ENCODE peak calls at places on chromosomes 6 and 20, in nine cellular contexts. L is transverse colon, Z is K562, D is HepG2, W is IMR-90, B is heart left ventricle, O is esophagus squamous epithelium, C is prostate gland, S is ovary. Q is an unnamed sample.
A peak's percentile ranks its signal among the peaks of the same experiment; 100 is the strongest.

GRCh38 chr6:113018351-113019151 is 671.4 kb downstream of the RFPL4B start:
- DNase-seq in B (peak; percentile 30), C (peak; percentile 44), O (no peak), Z (no peak), S (no peak), W (peak; percentile 74), D (no peak), L (peak; percentile 27), Q (peak; percentile 6)

GRCh38 chr6:90144396-90144795 is 152.2 kb downstream of the BACH2 start:
- DNase-seq in D (no peak), L (no peak), Z (no peak), C (no peak), S (no peak), B (no peak), O (no peak), W (no peak), Q (no peak)

GRCh38 chr6:80531676-80532619 is 425.5 kb downstream of the BCKDHB start:
- DNase-seq in S (no peak), D (no peak), O (no peak), W (peak; percentile 31), L (no peak), Z (no peak), C (no peak), B (no peak), Q (no peak)

GRCh38 chr20:33773412-33774089 is 37.6 kb upstream of the CHMP4B start:
- DNase-seq in S (no peak), D (no peak), Z (no peak), O (no peak), W (no peak), L (no peak), B (no peak), C (no peak), Q (no peak)

GRCh38 chr6:33008944-33009861 is at the start of gene HLA-DOA:
- DNase-seq in C (no peak), S (no peak), O (no peak), D (no peak), W (peak; percentile 5), L (no peak), Z (peak; percentile 31), B (no peak), Q (no peak)

GRCh38 chr6:105745464-105746129 is 340.5 kb upstream of the PRDM1 start:
- DNase-seq in L (no peak), W (no peak), B (no peak), O (no peak), D (no peak), S (no peak), Z (no peak), C (no peak), Q (no peak)

GRCh38 chr6:167141667-167142432 is 15.9 kb downstream of the GPR31 start:
- DNase-seq in B (peak; percentile 59), O (no peak), L (peak; percentile 71), S (peak; percentile 74), W (no peak), D (peak; percentile 58), C (peak; percentile 15), Z (peak; percentile 39), Q (peak; percentile 72)

GRCh38 chr6:119463081-119463626 is 113.6 kb upstream of the MAN1A1 start:
- DNase-seq in L (no peak), B (no peak), C (no peak), Z (no peak), W (no peak), D (no peak), O (no peak), S (no peak), Q (no peak)

GRCh38 chr6:158908596-158908995 is 89.4 kb upstream of the EZR start:
- DNase-seq in O (no peak), D (no peak), C (no peak), B (no peak), Z (no peak), L (no peak), W (no peak), S (no peak), Q (no peak)

GRCh38 chr6:158912591-158912990 is 87.4 kb downstream of the RSPH3 start:
- DNase-seq in Z (no peak), W (no peak), C (no peak), S (no peak), O (no peak), L (no peak), B (no peak), D (no peak), Q (no peak)

GRCh38 chr6:158909938-158910337 is 90.1 kb downstream of the RSPH3 start:
- DNase-seq in D (no peak), B (no peak), O (no peak), C (no peak), S (no peak), L (no peak), Z (no peak), W (no peak), Q (no peak)

GRCh38 chr6:158910484-158911075 is 89.4 kb downstream of the RSPH3 start:
- DNase-seq in B (no peak), W (no peak), C (peak; percentile 79), Z (no peak), S (no peak), O (no peak), D (no peak), L (no peak), Q (peak; percentile 51)

DNA sequence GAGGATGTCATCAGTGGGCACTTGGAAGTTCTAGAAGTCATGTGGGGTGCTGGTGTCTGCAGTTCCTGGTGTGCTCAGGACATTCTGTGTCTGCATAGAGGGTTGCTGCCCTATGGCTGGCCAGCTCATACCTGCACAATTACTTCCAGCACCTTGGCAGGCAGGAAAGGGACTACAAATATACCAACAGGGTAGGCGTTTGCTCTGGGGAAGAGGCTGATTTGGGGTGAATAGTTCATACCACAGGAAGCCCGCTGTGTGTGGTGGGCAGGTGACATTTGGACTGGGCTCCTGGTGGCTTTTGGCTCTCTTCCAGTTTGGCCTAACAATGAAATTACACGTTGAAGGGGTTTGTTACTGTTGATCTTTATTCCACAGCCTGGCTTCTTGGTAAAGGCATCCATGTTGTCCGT is 88.2 kb downstream of the RSPH3 start:
- DNase-seq in L (no peak), S (no peak), C (no peak), D (no peak), W (no peak), O (no peak), Z (no peak), B (no peak), Q (peak; percentile 23)
- TF ChIP-seq POLR2A in L (no peak), S (no peak), C (no peak), D (no peak), W (no peak), O (no peak), Z (no peak), B (no peak), Q (no peak)

GRCh38 chr6:56399250-56399671 is 151.9 kb upstream of the COL21A1 start:
- DNase-seq in C (no peak), S (no peak), O (no peak), L (no peak), D (peak; percentile 93), Z (no peak), W (peak; percentile 12), B (no peak), Q (no peak)

GRCh38 chr6:56401477-56402070 is 154.2 kb upstream of the COL21A1 start:
- DNase-seq in B (no peak), W (no peak), O (no peak), S (no peak), D (no peak), L (no peak), Z (no peak), C (no peak), Q (no peak)

GRCh38 chr6:56396435-56396834 is 149.1 kb upstream of the COL21A1 start:
- DNase-seq in S (no peak), O (no peak), D (no peak), C (no peak), W (no peak), Z (no peak), L (no peak), B (no peak), Q (no peak)

GRCh38 chr6:56400273-56400672 is 152.9 kb upstream of the COL21A1 start:
- DNase-seq in C (no peak), Z (no peak), D (peak; percentile 54), S (no peak), O (no peak), B (no peak), W (no peak), L (no peak), Q (no peak)

DNA sequence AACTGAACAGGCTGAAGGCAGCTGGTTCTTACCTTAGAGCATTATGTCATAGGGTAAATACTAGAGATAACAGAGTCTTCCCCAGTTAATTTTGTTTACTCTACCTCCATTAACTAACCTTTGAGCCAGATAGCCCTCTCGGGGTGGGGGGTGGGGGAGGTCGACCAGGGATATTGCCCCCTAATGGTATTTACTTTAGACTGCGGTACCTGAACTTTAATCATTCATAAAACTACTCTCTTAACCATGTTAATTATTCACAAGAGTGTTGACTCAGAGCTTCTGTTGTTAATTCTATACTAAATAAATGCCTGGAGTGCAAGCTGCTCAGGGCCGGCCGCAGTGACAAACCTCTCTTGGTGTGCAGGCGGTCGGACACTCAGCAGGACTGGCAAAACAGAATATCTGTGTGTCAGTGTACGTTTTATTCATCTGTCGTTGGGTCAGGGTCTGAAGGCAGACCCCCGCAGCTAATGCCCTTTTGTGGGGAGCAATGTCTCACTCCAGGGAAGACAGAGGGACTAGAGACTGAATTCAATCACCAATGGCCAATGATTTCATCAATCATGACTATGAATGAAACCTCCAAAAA is 152.4 kb upstream of the COL21A1 start:
- DNase-seq in C (no peak), B (no peak), S (no peak), W (no peak), O (no peak), L (no peak), D (peak; percentile 98), Z (no peak), Q (no peak)
- TF ChIP-seq POLR2A in C (no peak), B (no peak), S (no peak), W (no peak), O (no peak), L (no peak), D (peak; percentile 52), Z (no peak), Q (no peak)

GRCh38 chr20:53635189-53635588 is 41.5 kb upstream of the ZNF217 start:
- DNase-seq in L (no peak), D (no peak), O (no peak), S (no peak), Z (no peak), B (no peak), C (no peak), W (no peak), Q (no peak)

GRCh38 chr20:53629436-53629835 is 35.8 kb upstream of the ZNF217 start:
- DNase-seq in L (no peak), O (no peak), C (no peak), S (no peak), W (no peak), B (no peak), Z (no peak), D (no peak), Q (no peak)

GRCh38 chr20:53628076-53628475 is 34.4 kb upstream of the ZNF217 start:
- DNase-seq in Z (no peak), D (no peak), C (no peak), L (no peak), S (no peak), W (no peak), B (no peak), O (no peak), Q (no peak)

GRCh38 chr20:53636725-53637097 is 43.1 kb upstream of the ZNF217 start:
- DNase-seq in S (no peak), W (no peak), D (no peak), O (no peak), Z (no peak), L (no peak), B (no peak), C (no peak), Q (no peak)

DNA sequence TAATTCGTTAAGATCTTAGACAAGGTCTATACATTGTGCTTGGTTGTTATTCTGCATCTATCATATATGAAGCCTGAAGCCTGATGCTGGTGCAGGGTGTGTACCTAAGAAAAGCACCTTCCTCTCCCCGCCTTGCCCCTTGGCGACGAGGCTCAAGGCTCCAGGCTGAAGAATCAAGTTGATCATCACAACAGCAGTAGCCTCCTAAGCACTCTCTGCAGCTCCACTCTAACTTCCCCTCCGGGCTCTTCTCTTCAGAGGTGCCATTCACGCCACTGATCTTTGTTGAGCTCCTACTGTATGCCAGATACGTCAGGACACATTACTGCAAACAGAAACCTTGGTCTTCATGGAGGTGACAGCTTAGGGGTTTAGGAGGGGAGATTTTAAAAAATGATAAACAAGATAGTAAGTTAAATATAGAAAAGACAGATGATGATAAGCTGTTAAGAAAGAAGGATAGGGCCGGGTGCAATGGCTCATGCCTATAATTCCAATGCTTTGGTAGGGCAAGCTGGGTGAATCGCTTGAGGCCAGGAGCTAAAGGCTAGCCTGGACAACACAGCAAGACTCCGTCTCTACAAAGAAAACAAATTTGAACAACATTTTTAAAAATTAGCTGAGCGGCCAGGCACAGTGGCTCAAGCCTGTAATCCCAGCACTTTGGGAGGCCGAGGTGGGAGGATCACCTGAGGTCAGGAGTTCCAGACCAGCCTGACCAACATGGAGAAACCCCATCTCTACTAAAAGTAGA is 38.4 kb upstream of the ZNF217 start:
- DNase-seq in Z (no peak), L (no peak), W (no peak), O (no peak), D (no peak), B (no peak), C (no peak), S (no peak), Q (no peak)
- TF ChIP-seq POLR2A in Z (no peak), L (no peak), W (no peak), O (no peak), D (no peak), B (no peak), C (no peak), S (no peak), Q (no peak)

GRCh38 chr20:54067606-54068174 is 2.7 kb downstream of the BCAS1 start:
- DNase-seq in W (no peak), O (no peak), Z (peak; percentile 42), D (peak; percentile 99), L (peak; percentile 82), B (no peak), S (no peak), C (peak; percentile 48), Q (peak; percentile 61)
- TF ChIP-seq POLR2A in W (no peak), O (no peak), Z (no peak), D (no peak), L (peak; percentile 78), B (no peak), S (no peak), C (peak; percentile 25), Q (no peak)